ENCODE peak calls at places on chromosomes 5 and 9, in seven cellular contexts. U is endothelial cell of umbilical vein, K is transverse colon, N is stomach, H is vagina, G is SK-N-SH, T is GM23338. J is an unnamed sample.

GRCh38 chr5:383621-384020 is 59.4 kb upstream of the EXOC3 start:
- DNase-seq in U (no peak), K (no peak), N (no peak), H (no peak), G (no peak), T (no peak), J (no peak)

GRCh38 chr5:124631874-124632550 is 114.4 kb downstream of the ZNF608 start:
- DNase-seq in U (no peak), K (no peak), N (no peak), H (no peak), G (no peak), T (peak; percentile 63), J (no peak)

GRCh38 chr9:16532681-16533450 is 337.6 kb downstream of the BNC2 start:
- DNase-seq in U (peak; percentile 90), K (no peak), N (no peak), H (no peak), G (no peak), T (no peak), J (no peak)

GRCh38 chr9:17627641-17628040 is 48.8 kb downstream of the SH3GL2 start:
- DNase-seq in U (no peak), K (no peak), N (no peak), H (no peak), G (no peak), T (no peak), J (no peak)

GRCh38 chr9:76911971-76912370 is 6.1 kb upstream of the PRUNE2 start:
- DNase-seq in U (no peak), K (no peak), N (no peak), H (no peak), G (no peak), T (no peak), J (no peak)

GRCh38 chr9:3842839-3843238 is 317.0 kb upstream of the RFX3 start:
- DNase-seq in U (no peak), K (no peak), N (no peak), H (no peak), G (no peak), T (no peak), J (no peak)

GRCh38 chr5:139746691-139747582 is 48.7 kb upstream of the PSD2 start:
- DNase-seq in U (no peak), K (peak; percentile 46), N (peak; percentile 33), H (no peak), G (peak; percentile 74), T (peak; percentile 70), J (peak; percentile 60)

GRCh38 chr5:36882250-36882649 is 5.7 kb downstream of the NIPBL start:
- DNase-seq in U (no peak), K (no peak), N (no peak), H (no peak), G (no peak), T (no peak), J (no peak)

GRCh38 chr5:108484035-108484434 is 102.1 kb upstream of the FBXL17 start:
- DNase-seq in U (no peak), K (no peak), N (no peak), H (no peak), G (no peak), T (no peak), J (no peak)

GRCh38 chr9:33234511-33235467 is 5.2 kb upstream of the SPINK4 start:
- DNase-seq in U (no peak), K (no peak), N (peak; percentile 41), H (no peak), G (no peak), T (no peak), J (no peak)

GRCh38 chr5:172453986-172454354 is 355 bp downstream of the SH3PXD2B start:
- DNase-seq in U (peak; percentile 41), K (peak; percentile 42), N (no peak), H (no peak), G (peak; percentile 82), T (peak; percentile 74), J (no peak)

GRCh38 chr5:1176473-1177391 is 24.7 kb upstream of the SLC6A19 start:
- DNase-seq in U (no peak), K (no peak), N (no peak), H (no peak), G (peak; percentile 72), T (peak; percentile 81), J (no peak)

GRCh38 chr5:180201051-180201987 is 7.7 kb downstream of the RASGEF1C start:
- DNase-seq in U (peak; percentile 40), K (no peak), N (no peak), H (no peak), G (peak; percentile 66), T (peak; percentile 91), J (no peak)

GRCh38 chr5:179765400-179765799 is 28.4 kb upstream of the LTC4S start:
- DNase-seq in U (peak; percentile 89), K (no peak), N (no peak), H (no peak), G (peak; percentile 8), T (no peak), J (no peak)

GRCh38 chr9:18393340-18394130 is 80.4 kb upstream of the ADAMTSL1 start:
- DNase-seq in U (peak; percentile 98), K (peak; percentile 56), N (peak; percentile 76), H (no peak), G (no peak), T (no peak), J (no peak)

GRCh38 chr5:124746252-124746915 is at the start of gene ZNF608:
- DNase-seq in U (peak; percentile 91), K (peak; percentile 29), N (no peak), H (no peak), G (no peak), T (peak; percentile 67), J (no peak)

GRCh38 chr5:77396017-77396416 is 96.1 kb downstream of the WDR41 start:
- DNase-seq in U (no peak), K (no peak), N (no peak), H (no peak), G (no peak), T (no peak), J (no peak)

GRCh38 chr5:33470544-33470943 is 29.8 kb downstream of the TARS1 start:
- DNase-seq in U (peak; percentile 28), K (no peak), N (no peak), H (no peak), G (peak; percentile 30), T (no peak), J (no peak)

GRCh38 chr5:38796000-38796738 is 49.6 kb upstream of the OSMR start:
- DNase-seq in U (peak; percentile 79), K (peak; percentile 17), N (no peak), H (no peak), G (no peak), T (no peak), J (no peak)

GRCh38 chr9:16245756-16246440 is 624.6 kb downstream of the BNC2 start:
- DNase-seq in U (no peak), K (no peak), N (no peak), H (no peak), G (no peak), T (no peak), J (no peak)

GRCh38 chr5:113319256-113320053 is 115.3 kb downstream of the TSSK1B start:
- DNase-seq in U (no peak), K (no peak), N (no peak), H (no peak), G (no peak), T (no peak), J (no peak)

GRCh38 chr5:93385665-93386064 is 195.4 kb downstream of the NR2F1-AS1 start:
- DNase-seq in U (no peak), K (no peak), N (no peak), H (no peak), G (no peak), T (no peak), J (no peak)

GRCh38 chr5:125700380-125700856 is 722.8 kb upstream of the GRAMD2B start:
- DNase-seq in U (peak; percentile 28), K (peak; percentile 30), N (no peak), H (no peak), G (no peak), T (no peak), J (no peak)

GRCh38 chr9:93193373-93193725 is 9.4 kb downstream of the WNK2 start:
- DNase-seq in U (no peak), K (peak; percentile 83), N (peak; percentile 81), H (no peak), G (no peak), T (no peak), J (no peak)

GRCh38 chr5:59543826-59544442 is 349.6 kb downstream of the PDE4D start:
- DNase-seq in U (no peak), K (peak; percentile 22), N (no peak), H (no peak), G (no peak), T (peak; percentile 13), J (no peak)

GRCh38 chr9:134134949-134135342 is 936 bp upstream of the WDR5 start:
- DNase-seq in U (no peak), K (no peak), N (no peak), H (no peak), G (no peak), T (no peak), J (no peak)

GRCh38 chr9:92095236-92095635 is 20.0 kb downstream of the SPTLC1 start:
- DNase-seq in U (no peak), K (no peak), N (no peak), H (no peak), G (no peak), T (no peak), J (no peak)

GRCh38 chr5:150599917-150600511 is 40.4 kb upstream of the SYNPO start:
- DNase-seq in U (peak; percentile 93), K (peak; percentile 76), N (peak; percentile 86), H (no peak), G (peak; percentile 86), T (no peak), J (no peak)
- TF ChIP-seq POLR2AphosphoS5 in U (peak; percentile 37), K (no peak), N (no peak), H (no peak), G (peak; percentile 46), T (no peak), J (no peak)

GRCh38 chr9:127108182-127108876 is 14.1 kb downstream of the ANGPTL2 start:
- DNase-seq in U (no peak), K (no peak), N (no peak), H (no peak), G (no peak), T (no peak), J (no peak)
- TF ChIP-seq POLR2AphosphoS5 in U (no peak), K (peak; percentile 48), N (no peak), H (no peak), G (no peak), T (no peak), J (no peak)

DNA sequence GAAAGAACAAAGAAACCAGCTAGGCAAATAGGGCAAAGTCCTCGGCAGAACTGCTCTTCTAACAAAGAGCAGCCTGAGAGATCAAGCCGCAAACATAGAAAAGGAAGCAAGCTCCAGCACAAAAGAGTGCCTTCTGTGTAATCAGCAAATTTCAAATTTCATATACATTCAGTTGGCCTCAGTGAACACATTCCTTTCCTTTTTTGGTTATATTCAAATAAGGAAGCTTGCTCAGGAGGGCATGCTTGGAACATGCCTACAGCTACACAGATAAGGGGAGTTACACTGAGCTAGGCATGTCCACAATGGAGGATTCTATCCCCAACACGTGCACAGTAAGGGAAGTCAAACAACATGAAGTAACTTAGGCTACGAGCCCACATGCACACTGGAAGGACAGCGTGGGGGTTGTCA is 23.4 kb downstream of the IL33 start:
- DNase-seq in U (no peak), K (no peak), N (no peak), H (no peak), G (no peak), T (no peak), J (no peak)
- TF ChIP-seq POLR2AphosphoS5 in U (no peak), K (no peak), N (peak; percentile 16), H (no peak), G (no peak), T (no peak), J (no peak)

GRCh38 chr5:15946026-15946425 is 233.6 kb downstream of the MARCHF11 start:
- DNase-seq in U (no peak), K (no peak), N (no peak), H (no peak), G (no peak), T (no peak), J (no peak)
- TF ChIP-seq POLR2AphosphoS5 in U (no peak), K (no peak), N (no peak), H (no peak), G (no peak), T (no peak), J (no peak)

J was measured in GM12892.